ENCODE peak calls at places on chromosome 7, in nine cellular contexts. One of them, this sample, is unnamed.

GRCh38 chr7:95824586-95824985 is 52.2 kb downstream of the DYNC1I1 start:
- DNase-seq in fibroblast of mammary gland: no peak
- DNase-seq in NCI-H460: no peak
- DNase-seq in coronary artery: no peak
- DNase-seq in NCI-H1105 treated with DMSO at 0.1 percent for 48 hours: no peak
- DNase-seq in spleen: no peak
- DNase-seq in activated CD4-positive, alpha-beta T cell treated with anti-CD3 and anti-CD28 coated beads for 24 hours: no peak
- DNase-seq in AG04449: no peak
- DNase-seq in HCEC 1CT: no peak
- DNase-seq in this sample: no peak

GRCh38 chr7:155824195-155824915 is 12.1 kb upstream of the SHH start:
- DNase-seq in fibroblast of mammary gland: peak; percentile 35
- DNase-seq in NCI-H460: peak; percentile 70
- DNase-seq in coronary artery: no peak
- DNase-seq in NCI-H1105 treated with DMSO at 0.1 percent for 48 hours: no peak
- DNase-seq in spleen: peak; percentile 51
- DNase-seq in activated CD4-positive, alpha-beta T cell treated with anti-CD3 and anti-CD28 coated beads for 24 hours: no peak
- DNase-seq in AG04449: no peak
- DNase-seq in HCEC 1CT: no peak
- DNase-seq in this sample: no peak

GRCh38 chr7:46156835-46157234 is 235.8 kb upstream of the IGFBP3 start:
- DNase-seq in fibroblast of mammary gland: no peak
- DNase-seq in NCI-H460: no peak
- DNase-seq in coronary artery: no peak
- DNase-seq in NCI-H1105 treated with DMSO at 0.1 percent for 48 hours: no peak
- DNase-seq in spleen: no peak
- DNase-seq in activated CD4-positive, alpha-beta T cell treated with anti-CD3 and anti-CD28 coated beads for 24 hours: no peak
- DNase-seq in AG04449: no peak
- DNase-seq in HCEC 1CT: no peak
- DNase-seq in this sample: no peak

GRCh38 chr7:84665339-84665738 is 470.8 kb upstream of the SEMA3A start:
- DNase-seq in fibroblast of mammary gland: no peak
- DNase-seq in NCI-H460: no peak
- DNase-seq in coronary artery: no peak
- DNase-seq in NCI-H1105 treated with DMSO at 0.1 percent for 48 hours: no peak
- DNase-seq in spleen: no peak
- DNase-seq in activated CD4-positive, alpha-beta T cell treated with anti-CD3 and anti-CD28 coated beads for 24 hours: no peak
- DNase-seq in AG04449: no peak
- DNase-seq in HCEC 1CT: no peak
- DNase-seq in this sample: no peak

GRCh38 chr7:82335927-82336326 is 107.7 kb downstream of the CACNA2D1 start:
- DNase-seq in fibroblast of mammary gland: peak; percentile 60
- DNase-seq in NCI-H460: no peak
- DNase-seq in coronary artery: no peak
- DNase-seq in NCI-H1105 treated with DMSO at 0.1 percent for 48 hours: peak; percentile 97
- DNase-seq in spleen: no peak
- DNase-seq in activated CD4-positive, alpha-beta T cell treated with anti-CD3 and anti-CD28 coated beads for 24 hours: no peak
- DNase-seq in AG04449: no peak
- DNase-seq in HCEC 1CT: peak; percentile 47
- DNase-seq in this sample: no peak

GRCh38 chr7:18345641-18346234 is 149.8 kb upstream of the HDAC9 start:
- DNase-seq in fibroblast of mammary gland: peak; percentile 56
- DNase-seq in NCI-H460: peak; percentile 57
- DNase-seq in coronary artery: no peak
- DNase-seq in NCI-H1105 treated with DMSO at 0.1 percent for 48 hours: peak; percentile 75
- DNase-seq in spleen: no peak
- DNase-seq in activated CD4-positive, alpha-beta T cell treated with anti-CD3 and anti-CD28 coated beads for 24 hours: no peak
- DNase-seq in AG04449: no peak
- DNase-seq in HCEC 1CT: peak; percentile 56
- DNase-seq in this sample: no peak

GRCh38 chr7:5677538-5678294 is 103.7 kb downstream of the RNF216 start:
- DNase-seq in fibroblast of mammary gland: peak; percentile 75
- DNase-seq in NCI-H460: peak; percentile 52
- DNase-seq in coronary artery: no peak
- DNase-seq in NCI-H1105 treated with DMSO at 0.1 percent for 48 hours: peak; percentile 35
- DNase-seq in spleen: peak; percentile 84
- DNase-seq in activated CD4-positive, alpha-beta T cell treated with anti-CD3 and anti-CD28 coated beads for 24 hours: no peak
- DNase-seq in AG04449: no peak
- DNase-seq in HCEC 1CT: peak; percentile 76
- DNase-seq in this sample: no peak

GRCh38 chr7:127844165-127844564 is 187.1 kb downstream of the LRRC4 start:
- DNase-seq in fibroblast of mammary gland: no peak
- DNase-seq in NCI-H460: no peak
- DNase-seq in coronary artery: no peak
- DNase-seq in NCI-H1105 treated with DMSO at 0.1 percent for 48 hours: no peak
- DNase-seq in spleen: no peak
- DNase-seq in activated CD4-positive, alpha-beta T cell treated with anti-CD3 and anti-CD28 coated beads for 24 hours: no peak
- DNase-seq in AG04449: no peak
- DNase-seq in HCEC 1CT: no peak
- DNase-seq in this sample: no peak

GRCh38 chr7:122082670-122083069 is 61.4 kb downstream of the AASS start:
- DNase-seq in fibroblast of mammary gland: no peak
- DNase-seq in NCI-H460: no peak
- DNase-seq in coronary artery: no peak
- DNase-seq in NCI-H1105 treated with DMSO at 0.1 percent for 48 hours: no peak
- DNase-seq in spleen: no peak
- DNase-seq in activated CD4-positive, alpha-beta T cell treated with anti-CD3 and anti-CD28 coated beads for 24 hours: no peak
- DNase-seq in AG04449: no peak
- DNase-seq in HCEC 1CT: no peak
- DNase-seq in this sample: no peak

GRCh38 chr7:75054744-75055527 is 18.7 kb downstream of the RCC1L start:
- DNase-seq in fibroblast of mammary gland: peak; percentile 91
- DNase-seq in NCI-H460: no peak
- DNase-seq in coronary artery: no peak
- DNase-seq in NCI-H1105 treated with DMSO at 0.1 percent for 48 hours: no peak
- DNase-seq in spleen: no peak
- DNase-seq in activated CD4-positive, alpha-beta T cell treated with anti-CD3 and anti-CD28 coated beads for 24 hours: no peak
- DNase-seq in AG04449: peak; percentile 45
- DNase-seq in HCEC 1CT: peak; percentile 80
- DNase-seq in this sample: no peak

GRCh38 chr7:111232249-111233084 is 141.5 kb downstream of the LRRN3 start:
- DNase-seq in fibroblast of mammary gland: peak; percentile 64
- DNase-seq in NCI-H460: no peak
- DNase-seq in coronary artery: no peak
- DNase-seq in NCI-H1105 treated with DMSO at 0.1 percent for 48 hours: no peak
- DNase-seq in spleen: no peak
- DNase-seq in activated CD4-positive, alpha-beta T cell treated with anti-CD3 and anti-CD28 coated beads for 24 hours: no peak
- DNase-seq in AG04449: peak; percentile 28
- DNase-seq in HCEC 1CT: peak; percentile 83
- DNase-seq in this sample: no peak

GRCh38 chr7:104852386-104852785 is 161.6 kb upstream of the KMT2E start:
- DNase-seq in fibroblast of mammary gland: no peak
- DNase-seq in NCI-H460: no peak
- DNase-seq in coronary artery: no peak
- DNase-seq in NCI-H1105 treated with DMSO at 0.1 percent for 48 hours: no peak
- DNase-seq in spleen: no peak
- DNase-seq in activated CD4-positive, alpha-beta T cell treated with anti-CD3 and anti-CD28 coated beads for 24 hours: no peak
- DNase-seq in AG04449: no peak
- DNase-seq in HCEC 1CT: no peak
- DNase-seq in this sample: no peak

GRCh38 chr7:93226310-93226709 is at the start of gene HEPACAM2:
- DNase-seq in fibroblast of mammary gland: no peak
- DNase-seq in NCI-H460: no peak
- DNase-seq in coronary artery: no peak
- DNase-seq in NCI-H1105 treated with DMSO at 0.1 percent for 48 hours: peak; percentile 61
- DNase-seq in spleen: no peak
- DNase-seq in activated CD4-positive, alpha-beta T cell treated with anti-CD3 and anti-CD28 coated beads for 24 hours: no peak
- DNase-seq in AG04449: no peak
- DNase-seq in HCEC 1CT: no peak
- DNase-seq in this sample: no peak

GRCh38 chr7:32670105-32670504 is 174.8 kb downstream of the AVL9 start:
- DNase-seq in fibroblast of mammary gland: peak; percentile 51
- DNase-seq in NCI-H460: peak; percentile 86
- DNase-seq in coronary artery: no peak
- DNase-seq in NCI-H1105 treated with DMSO at 0.1 percent for 48 hours: no peak
- DNase-seq in spleen: no peak
- DNase-seq in activated CD4-positive, alpha-beta T cell treated with anti-CD3 and anti-CD28 coated beads for 24 hours: no peak
- DNase-seq in AG04449: no peak
- DNase-seq in HCEC 1CT: peak; percentile 29
- DNase-seq in this sample: no peak

GRCh38 chr7:3229904-3230470 is 71.1 kb upstream of the SDK1 start:
- DNase-seq in fibroblast of mammary gland: no peak
- DNase-seq in NCI-H460: no peak
- DNase-seq in coronary artery: no peak
- DNase-seq in NCI-H1105 treated with DMSO at 0.1 percent for 48 hours: no peak
- DNase-seq in spleen: no peak
- DNase-seq in activated CD4-positive, alpha-beta T cell treated with anti-CD3 and anti-CD28 coated beads for 24 hours: no peak
- DNase-seq in AG04449: no peak
- DNase-seq in HCEC 1CT: no peak
- DNase-seq in this sample: no peak

GRCh38 chr7:156833311-156833710 is 59.7 kb downstream of the LMBR1 start:
- DNase-seq in fibroblast of mammary gland: no peak
- DNase-seq in NCI-H460: no peak
- DNase-seq in coronary artery: no peak
- DNase-seq in NCI-H1105 treated with DMSO at 0.1 percent for 48 hours: no peak
- DNase-seq in spleen: no peak
- DNase-seq in activated CD4-positive, alpha-beta T cell treated with anti-CD3 and anti-CD28 coated beads for 24 hours: no peak
- DNase-seq in AG04449: no peak
- DNase-seq in HCEC 1CT: no peak
- DNase-seq in this sample: no peak

GRCh38 chr7:56007167-56007652 is 42.8 kb downstream of the NIPSNAP2 start:
- DNase-seq in fibroblast of mammary gland: no peak
- DNase-seq in NCI-H460: no peak
- DNase-seq in coronary artery: no peak
- DNase-seq in NCI-H1105 treated with DMSO at 0.1 percent for 48 hours: no peak
- DNase-seq in spleen: peak; percentile 14
- DNase-seq in activated CD4-positive, alpha-beta T cell treated with anti-CD3 and anti-CD28 coated beads for 24 hours: no peak
- DNase-seq in AG04449: no peak
- DNase-seq in HCEC 1CT: peak; percentile 25
- DNase-seq in this sample: no peak

GRCh38 chr7:29915481-29916215 is 74.0 kb downstream of the SCRN1 start:
- DNase-seq in fibroblast of mammary gland: peak; percentile 41
- DNase-seq in NCI-H460: no peak
- DNase-seq in coronary artery: no peak
- DNase-seq in NCI-H1105 treated with DMSO at 0.1 percent for 48 hours: no peak
- DNase-seq in spleen: no peak
- DNase-seq in activated CD4-positive, alpha-beta T cell treated with anti-CD3 and anti-CD28 coated beads for 24 hours: no peak
- DNase-seq in AG04449: no peak
- DNase-seq in HCEC 1CT: no peak
- DNase-seq in this sample: no peak

GRCh38 chr7:92135100-92135429 is 788 bp upstream of the CYP51A1 start:
- DNase-seq in fibroblast of mammary gland: peak; percentile 46
- DNase-seq in NCI-H460: no peak
- DNase-seq in coronary artery: no peak
- DNase-seq in NCI-H1105 treated with DMSO at 0.1 percent for 48 hours: peak; percentile 55
- DNase-seq in spleen: no peak
- DNase-seq in activated CD4-positive, alpha-beta T cell treated with anti-CD3 and anti-CD28 coated beads for 24 hours: no peak
- DNase-seq in AG04449: no peak
- DNase-seq in HCEC 1CT: peak; percentile 27
- DNase-seq in this sample: no peak

GRCh38 chr7:129719980-129720732 is 108.6 kb downstream of the NRF1 start:
- DNase-seq in fibroblast of mammary gland: no peak
- DNase-seq in NCI-H460: no peak
- DNase-seq in coronary artery: no peak
- DNase-seq in NCI-H1105 treated with DMSO at 0.1 percent for 48 hours: no peak
- DNase-seq in spleen: no peak
- DNase-seq in activated CD4-positive, alpha-beta T cell treated with anti-CD3 and anti-CD28 coated beads for 24 hours: no peak
- DNase-seq in AG04449: no peak
- DNase-seq in HCEC 1CT: no peak
- DNase-seq in this sample: no peak

GRCh38 chr7:4694653-4695335 is 12.7 kb downstream of the FOXK1 start:
- DNase-seq in fibroblast of mammary gland: peak; percentile 89
- DNase-seq in NCI-H460: no peak
- DNase-seq in coronary artery: peak; percentile 83
- DNase-seq in NCI-H1105 treated with DMSO at 0.1 percent for 48 hours: no peak
- DNase-seq in spleen: no peak
- DNase-seq in activated CD4-positive, alpha-beta T cell treated with anti-CD3 and anti-CD28 coated beads for 24 hours: no peak
- DNase-seq in AG04449: no peak
- DNase-seq in HCEC 1CT: peak; percentile 63
- DNase-seq in this sample: no peak

GRCh38 chr7:104926905-104927454 is 87.0 kb upstream of the KMT2E start:
- DNase-seq in fibroblast of mammary gland: no peak
- DNase-seq in NCI-H460: no peak
- DNase-seq in coronary artery: no peak
- DNase-seq in NCI-H1105 treated with DMSO at 0.1 percent for 48 hours: no peak
- DNase-seq in spleen: no peak
- DNase-seq in activated CD4-positive, alpha-beta T cell treated with anti-CD3 and anti-CD28 coated beads for 24 hours: no peak
- DNase-seq in AG04449: no peak
- DNase-seq in HCEC 1CT: no peak
- DNase-seq in this sample: no peak

GRCh38 chr7:23115991-23116390 is 10.4 kb downstream of the KLHL7 start:
- DNase-seq in fibroblast of mammary gland: no peak
- DNase-seq in NCI-H460: no peak
- DNase-seq in coronary artery: no peak
- DNase-seq in NCI-H1105 treated with DMSO at 0.1 percent for 48 hours: no peak
- DNase-seq in spleen: no peak
- DNase-seq in activated CD4-positive, alpha-beta T cell treated with anti-CD3 and anti-CD28 coated beads for 24 hours: no peak
- DNase-seq in AG04449: no peak
- DNase-seq in HCEC 1CT: no peak
- DNase-seq in this sample: no peak

GRCh38 chr7:50446542-50446960 is 3.6 kb downstream of the FIGNL1 start:
- DNase-seq in fibroblast of mammary gland: peak; percentile 92
- DNase-seq in NCI-H460: no peak
- DNase-seq in coronary artery: no peak
- DNase-seq in NCI-H1105 treated with DMSO at 0.1 percent for 48 hours: no peak
- DNase-seq in spleen: no peak
- DNase-seq in activated CD4-positive, alpha-beta T cell treated with anti-CD3 and anti-CD28 coated beads for 24 hours: no peak
- DNase-seq in AG04449: peak; percentile 52
- DNase-seq in HCEC 1CT: peak; percentile 90
- DNase-seq in this sample: peak; percentile 37

GRCh38 chr7:138866353-138866752 is 68.4 kb upstream of the ATP6V0A4 start:
- DNase-seq in fibroblast of mammary gland: no peak
- DNase-seq in NCI-H460: no peak
- DNase-seq in coronary artery: no peak
- DNase-seq in NCI-H1105 treated with DMSO at 0.1 percent for 48 hours: no peak
- DNase-seq in spleen: no peak
- DNase-seq in activated CD4-positive, alpha-beta T cell treated with anti-CD3 and anti-CD28 coated beads for 24 hours: no peak
- DNase-seq in AG04449: no peak
- DNase-seq in HCEC 1CT: no peak
- DNase-seq in this sample: no peak

GRCh38 chr7:123958186-123958703 is 33.2 kb downstream of the SPAM1 start:
- DNase-seq in fibroblast of mammary gland: peak; percentile 5
- DNase-seq in NCI-H460: no peak
- DNase-seq in coronary artery: no peak
- DNase-seq in NCI-H1105 treated with DMSO at 0.1 percent for 48 hours: no peak
- DNase-seq in spleen: no peak
- DNase-seq in activated CD4-positive, alpha-beta T cell treated with anti-CD3 and anti-CD28 coated beads for 24 hours: no peak
- DNase-seq in AG04449: no peak
- DNase-seq in HCEC 1CT: peak; percentile 19
- DNase-seq in this sample: no peak

GRCh38 chr7:17986826-17987225 is 40.8 kb downstream of the PRPS1L1 start:
- DNase-seq in fibroblast of mammary gland: peak; percentile 79
- DNase-seq in NCI-H460: no peak
- DNase-seq in coronary artery: no peak
- DNase-seq in NCI-H1105 treated with DMSO at 0.1 percent for 48 hours: no peak
- DNase-seq in spleen: no peak
- DNase-seq in activated CD4-positive, alpha-beta T cell treated with anti-CD3 and anti-CD28 coated beads for 24 hours: no peak
- DNase-seq in AG04449: peak; percentile 64
- DNase-seq in HCEC 1CT: peak; percentile 90
- DNase-seq in this sample: no peak